ENCODE peak calls at places on chromosomes 3 and 15, in nine cellular contexts. One of them, this sample, is unnamed.

GRCh38 chr3:37620071-37620635 is 241.5 kb upstream of the CTDSPL start:
- DNase-seq in natural killer cell: no peak
- DNase-seq in activated CD4-positive, CD25-positive, alpha-beta regulatory T cell: no peak
- DNase-seq in globus pallidus: no peak
- DNase-seq in stimulated activated CD8-positive, alpha-beta memory T cell treated with anti-CD3 and anti-CD28 coated beads, Interleukin-7, amount 100 ng/mL, for 1 hour: no peak
- DNase-seq in stimulated activated CD4-positive, alpha-beta T cell treated with anti-CD3 and anti-CD28 coated beads, Interleukin-12 subunit alpha, Interleukin-12 subunit beta, amount 100 ng/mL, for 4 hours: no peak
- DNase-seq in occipital lobe: no peak
- DNase-seq in AML-193: no peak
- DNase-seq in B cell: no peak
- DNase-seq in this sample: no peak

GRCh38 chr3:39434574-39434973 is 28.1 kb downstream of the RPSA start:
- DNase-seq in natural killer cell: no peak
- DNase-seq in activated CD4-positive, CD25-positive, alpha-beta regulatory T cell: no peak
- DNase-seq in globus pallidus: no peak
- DNase-seq in stimulated activated CD8-positive, alpha-beta memory T cell treated with anti-CD3 and anti-CD28 coated beads, Interleukin-7, amount 100 ng/mL, for 1 hour: no peak
- DNase-seq in stimulated activated CD4-positive, alpha-beta T cell treated with anti-CD3 and anti-CD28 coated beads, Interleukin-12 subunit alpha, Interleukin-12 subunit beta, amount 100 ng/mL, for 4 hours: no peak
- DNase-seq in occipital lobe: no peak
- DNase-seq in AML-193: no peak
- DNase-seq in B cell: peak
- DNase-seq in this sample: no peak

GRCh38 chr3:25033407-25034029 is 394.5 kb upstream of the RARB start:
- DNase-seq in natural killer cell: no peak
- DNase-seq in activated CD4-positive, CD25-positive, alpha-beta regulatory T cell: no peak
- DNase-seq in globus pallidus: peak
- DNase-seq in stimulated activated CD8-positive, alpha-beta memory T cell treated with anti-CD3 and anti-CD28 coated beads, Interleukin-7, amount 100 ng/mL, for 1 hour: no peak
- DNase-seq in stimulated activated CD4-positive, alpha-beta T cell treated with anti-CD3 and anti-CD28 coated beads, Interleukin-12 subunit alpha, Interleukin-12 subunit beta, amount 100 ng/mL, for 4 hours: no peak
- DNase-seq in occipital lobe: peak
- DNase-seq in AML-193: peak
- DNase-seq in B cell: no peak
- DNase-seq in this sample: no peak

GRCh38 chr15:99507732-99508571 is 57.8 kb upstream of the MEF2A start:
- DNase-seq in natural killer cell: peak
- DNase-seq in activated CD4-positive, CD25-positive, alpha-beta regulatory T cell: no peak
- DNase-seq in globus pallidus: peak
- DNase-seq in stimulated activated CD8-positive, alpha-beta memory T cell treated with anti-CD3 and anti-CD28 coated beads, Interleukin-7, amount 100 ng/mL, for 1 hour: no peak
- DNase-seq in stimulated activated CD4-positive, alpha-beta T cell treated with anti-CD3 and anti-CD28 coated beads, Interleukin-12 subunit alpha, Interleukin-12 subunit beta, amount 100 ng/mL, for 4 hours: no peak
- DNase-seq in occipital lobe: no peak
- DNase-seq in AML-193: no peak
- DNase-seq in B cell: no peak
- DNase-seq in this sample: no peak

GRCh38 chr3:178551916-178552321 is 15.7 kb downstream of the KCNMB2 start:
- DNase-seq in natural killer cell: no peak
- DNase-seq in activated CD4-positive, CD25-positive, alpha-beta regulatory T cell: no peak
- DNase-seq in globus pallidus: no peak
- DNase-seq in stimulated activated CD8-positive, alpha-beta memory T cell treated with anti-CD3 and anti-CD28 coated beads, Interleukin-7, amount 100 ng/mL, for 1 hour: no peak
- DNase-seq in stimulated activated CD4-positive, alpha-beta T cell treated with anti-CD3 and anti-CD28 coated beads, Interleukin-12 subunit alpha, Interleukin-12 subunit beta, amount 100 ng/mL, for 4 hours: no peak
- DNase-seq in occipital lobe: no peak
- DNase-seq in AML-193: peak
- DNase-seq in B cell: no peak
- DNase-seq in this sample: no peak

GRCh38 chr15:33910741-33911140 is 57.6 kb upstream of the CHRM5 start:
- DNase-seq in natural killer cell: no peak
- DNase-seq in activated CD4-positive, CD25-positive, alpha-beta regulatory T cell: no peak
- DNase-seq in globus pallidus: no peak
- DNase-seq in stimulated activated CD8-positive, alpha-beta memory T cell treated with anti-CD3 and anti-CD28 coated beads, Interleukin-7, amount 100 ng/mL, for 1 hour: no peak
- DNase-seq in stimulated activated CD4-positive, alpha-beta T cell treated with anti-CD3 and anti-CD28 coated beads, Interleukin-12 subunit alpha, Interleukin-12 subunit beta, amount 100 ng/mL, for 4 hours: no peak
- DNase-seq in occipital lobe: no peak
- DNase-seq in AML-193: no peak
- DNase-seq in B cell: no peak
- DNase-seq in this sample: no peak

GRCh38 chr3:98846101-98846500 is 55.4 kb downstream of the DCBLD2 start:
- DNase-seq in natural killer cell: no peak
- DNase-seq in activated CD4-positive, CD25-positive, alpha-beta regulatory T cell: no peak
- DNase-seq in globus pallidus: no peak
- DNase-seq in stimulated activated CD8-positive, alpha-beta memory T cell treated with anti-CD3 and anti-CD28 coated beads, Interleukin-7, amount 100 ng/mL, for 1 hour: no peak
- DNase-seq in stimulated activated CD4-positive, alpha-beta T cell treated with anti-CD3 and anti-CD28 coated beads, Interleukin-12 subunit alpha, Interleukin-12 subunit beta, amount 100 ng/mL, for 4 hours: no peak
- DNase-seq in occipital lobe: no peak
- DNase-seq in AML-193: no peak
- DNase-seq in B cell: no peak
- DNase-seq in this sample: no peak

GRCh38 chr3:133469140-133469731 is 69.4 kb downstream of the BFSP2 start:
- DNase-seq in natural killer cell: no peak
- DNase-seq in activated CD4-positive, CD25-positive, alpha-beta regulatory T cell: no peak
- DNase-seq in globus pallidus: no peak
- DNase-seq in stimulated activated CD8-positive, alpha-beta memory T cell treated with anti-CD3 and anti-CD28 coated beads, Interleukin-7, amount 100 ng/mL, for 1 hour: no peak
- DNase-seq in stimulated activated CD4-positive, alpha-beta T cell treated with anti-CD3 and anti-CD28 coated beads, Interleukin-12 subunit alpha, Interleukin-12 subunit beta, amount 100 ng/mL, for 4 hours: no peak
- DNase-seq in occipital lobe: no peak
- DNase-seq in AML-193: no peak
- DNase-seq in B cell: no peak
- DNase-seq in this sample: no peak

GRCh38 chr3:194340757-194341400 is 10.2 kb downstream of the CPN2 start:
- DNase-seq in natural killer cell: no peak
- DNase-seq in activated CD4-positive, CD25-positive, alpha-beta regulatory T cell: no peak
- DNase-seq in globus pallidus: no peak
- DNase-seq in stimulated activated CD8-positive, alpha-beta memory T cell treated with anti-CD3 and anti-CD28 coated beads, Interleukin-7, amount 100 ng/mL, for 1 hour: no peak
- DNase-seq in stimulated activated CD4-positive, alpha-beta T cell treated with anti-CD3 and anti-CD28 coated beads, Interleukin-12 subunit alpha, Interleukin-12 subunit beta, amount 100 ng/mL, for 4 hours: no peak
- DNase-seq in occipital lobe: no peak
- DNase-seq in AML-193: no peak
- DNase-seq in B cell: no peak
- DNase-seq in this sample: no peak